ENCODE peak calls at places on chromosomes 2 and 18, in nine cellular contexts. P is heart left ventricle, L is IMR-90, Y is A549, K is breast epithelium, H is body of pancreas, C is upper lobe of left lung, Q is Peyer's patch, W is suprapubic skin. A is an unnamed sample.

GRCh38 chr2:16881122-16881521 is 215.5 kb upstream of the CYRIA start:
- DNase-seq in C (no peak), L (no peak), Y (no peak), H (no peak), Q (no peak), W (no peak), P (no peak), K (no peak), A (no peak)

GRCh38 chr2:179051250-179051649 is 1.3 kb upstream of the CCDC141 start:
- DNase-seq in Y (no peak), P (no peak), L (no peak), C (no peak), H (no peak), Q (no peak), W (no peak), K (no peak), A (no peak)

GRCh38 chr2:180622122-180622918 is 358.1 kb upstream of the UBE2E3 start:
- DNase-seq in C (no peak), W (no peak), P (no peak), Q (no peak), H (no peak), L (peak; percentile 78), Y (peak; percentile 33), K (no peak), A (no peak)

GRCh38 chr18:76460482-76460881 is 34.6 kb downstream of the ZNF516 start:
- DNase-seq in Y (no peak), L (peak; percentile 34), Q (no peak), H (no peak), K (no peak), W (no peak), P (peak; percentile 4), C (no peak), A (no peak)

GRCh38 chr2:202038471-202039277 is 5.0 kb downstream of the FZD7 start:
- DNase-seq in Y (peak; percentile 63), W (no peak), P (no peak), K (no peak), L (peak; percentile 62), Q (peak; percentile 80), C (no peak), H (no peak), A (peak; percentile 82)

GRCh38 chr2:207995887-207996286 is 29.4 kb downstream of the PLEKHM3 start:
- DNase-seq in H (no peak), K (no peak), P (no peak), Q (no peak), Y (no peak), L (peak; percentile 23), W (no peak), C (no peak), A (no peak)

GRCh38 chr2:17442334-17442733 is 75.9 kb downstream of the RAD51AP2 start:
- DNase-seq in K (no peak), L (peak; percentile 1), P (no peak), H (no peak), Q (no peak), C (no peak), Y (no peak), W (no peak), A (no peak)

GRCh38 chr18:57533399-57533884 is 53.1 kb downstream of the FECH start:
- DNase-seq in W (no peak), H (no peak), C (no peak), Y (no peak), Q (no peak), P (no peak), L (peak; percentile 3), K (no peak), A (no peak)

GRCh38 chr2:42569116-42569711 is 782 bp downstream of the MTA3 start:
- DNase-seq in Y (peak; percentile 29), C (peak; percentile 50), H (peak; percentile 19), P (peak; percentile 30), W (peak; percentile 28), Q (peak; percentile 40), L (peak; percentile 12), K (no peak), A (peak; percentile 35)

GRCh38 chr2:129866391-129866790 is 113.1 kb upstream of the RAB6C start:
- DNase-seq in K (no peak), Y (no peak), P (no peak), H (no peak), C (no peak), L (no peak), Q (no peak), W (no peak), A (no peak)

DNA sequence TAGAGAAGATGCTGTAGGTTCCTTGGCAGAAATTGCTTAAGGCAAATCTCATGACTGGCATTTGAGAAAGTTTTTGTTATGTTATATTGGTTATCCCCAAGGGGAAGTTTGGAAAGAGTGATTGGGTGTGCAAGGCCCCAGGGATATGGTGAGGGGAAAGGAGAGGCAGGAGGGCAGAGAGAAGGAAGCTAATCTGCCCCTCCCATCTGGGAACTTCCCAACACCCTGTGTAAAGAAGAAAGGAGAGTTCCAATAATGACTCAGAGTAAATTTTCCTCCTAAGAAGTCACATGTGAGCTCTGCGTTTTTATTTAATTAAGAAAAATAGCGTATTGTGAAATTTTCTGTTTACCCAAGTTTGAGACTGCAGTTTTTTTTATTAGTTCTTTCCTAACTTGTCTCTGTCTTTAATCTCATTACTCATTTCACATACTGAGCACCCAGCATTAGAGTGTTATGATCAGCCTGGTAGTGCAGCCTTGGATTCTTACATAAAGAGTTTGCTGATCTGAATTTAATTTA is 3.1 kb upstream of the KYNU start:
- DNase-seq in C (no peak), L (peak; percentile 95), H (peak; percentile 24), Q (no peak), P (no peak), W (peak; percentile 75), Y (peak; percentile 98), K (no peak), A (no peak)
- H3K4me1 ChIP-seq in C (peaks cover 3% of the 10 kb centered on the region), L (peaks cover 6% of the 10 kb centered on the region), H (peaks cover 15% of the 10 kb centered on the region), Q (no peaks in the 10 kb centered on the region), P (no peaks in the 10 kb centered on the region), W (peaks cover 25% of the 10 kb centered on the region), Y (peaks cover 71% of the 10 kb centered on the region), K (no peaks in the 10 kb centered on the region), A (peaks cover 5% of the 10 kb centered on the region)

GRCh38 chr2:229921892-229922448 is at the start of gene TRIP12:
- DNase-seq in Y (peak; percentile 97), W (peak; percentile 96), P (peak; percentile 93), L (peak; percentile 98), K (peak; percentile 86), Q (peak; percentile 96), C (peak; percentile 99), H (peak; percentile 90), A (peak; percentile 95)
- TF ChIP-seq POLR2A in Y (peak; percentile 25), W (no peak), P (no peak), L (no peak), K (no peak), Q (peak; percentile 31), C (peak; percentile 47), H (peak; percentile 57), A (no peak)

GRCh38 chr2:69597843-69598610 is 45.5 kb downstream of the AAK1 start:
- DNase-seq in W (no peak), P (no peak), Q (no peak), K (no peak), L (no peak), Y (no peak), H (no peak), C (no peak), A (no peak)
- H3K9me3 ChIP-seq in W (no peaks in the 10 kb centered on the region), P (no peaks in the 10 kb centered on the region), Q (no peaks in the 10 kb centered on the region), K (no peaks in the 10 kb centered on the region), L (no peaks in the 10 kb centered on the region), Y (no peaks in the 10 kb centered on the region), H (no peaks in the 10 kb centered on the region), C (no peaks in the 10 kb centered on the region), A (no peaks in the 10 kb centered on the region)

GRCh38 chr2:237227190-237227988 is 141.7 kb downstream of the COPS8 start:
- DNase-seq in L (peak; percentile 97), P (no peak), K (no peak), W (no peak), Y (peak; percentile 67), C (no peak), H (no peak), Q (no peak), A (no peak)
- H3K4me1 ChIP-seq in L (peaks cover 26% of the 10 kb centered on the region), P (peaks cover 11% of the 10 kb centered on the region), K (peaks cover 11% of the 10 kb centered on the region), W (peaks cover 19% of the 10 kb centered on the region), Y (peaks cover 41% of the 10 kb centered on the region), C (no peaks in the 10 kb centered on the region), H (peaks cover 6% of the 10 kb centered on the region), Q (no peaks in the 10 kb centered on the region), A (peaks cover 20% of the 10 kb centered on the region)

GRCh38 chr2:27032495-27033252 is at the start of gene TMEM214:
- DNase-seq in K (peak; percentile 82), C (peak; percentile 99), Y (peak; percentile 91), L (peak; percentile 89), P (peak; percentile 92), W (peak; percentile 90), Q (peak; percentile 95), H (peak; percentile 89), A (peak; percentile 87)
- TF ChIP-seq POLR2A in K (no peak), C (peak; percentile 85), Y (peak; percentile 82), L (peak; percentile 96), P (no peak), W (peak; percentile 59), Q (peak; percentile 89), H (peak; percentile 80), A (no peak)

GRCh38 chr2:57139179-57139578 is 907.4 kb upstream of the VRK2 start:
- DNase-seq in C (no peak), L (no peak), Y (no peak), K (no peak), P (no peak), Q (no peak), H (no peak), W (no peak), A (no peak)

GRCh38 chr2:57146951-57147350 is 899.7 kb upstream of the VRK2 start:
- DNase-seq in W (no peak), Q (no peak), L (no peak), C (no peak), Y (no peak), P (no peak), K (no peak), H (no peak), A (no peak)

DNA sequence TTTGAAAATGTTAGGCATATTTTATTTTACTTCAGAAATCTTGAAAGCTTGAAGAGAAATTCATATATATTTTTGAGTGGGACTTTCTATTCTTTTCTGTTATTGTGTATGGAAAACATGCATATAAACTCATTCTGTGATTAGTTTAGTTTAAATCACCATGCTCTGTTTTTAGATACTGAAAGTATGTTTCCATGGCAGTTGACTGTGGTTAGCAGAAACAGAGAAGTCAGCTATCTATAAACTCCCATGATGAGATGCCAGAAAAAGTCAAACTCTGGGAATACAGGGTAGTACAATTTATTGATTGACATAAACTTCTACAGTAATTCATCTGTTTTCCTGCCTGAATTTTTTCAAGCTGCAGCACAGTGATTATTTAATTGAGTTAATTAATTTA is 905.3 kb upstream of the VRK2 start:
- DNase-seq in H (no peak), C (no peak), L (no peak), W (no peak), P (no peak), Q (no peak), K (no peak), Y (no peak), A (no peak)
- H3K9me3 ChIP-seq in H (no peaks in the 10 kb centered on the region), C (no peaks in the 10 kb centered on the region), L (peaks cover 13% of the 10 kb centered on the region), W (no peaks in the 10 kb centered on the region), P (no peaks in the 10 kb centered on the region), Q (no peaks in the 10 kb centered on the region), K (no peaks in the 10 kb centered on the region), Y (no peaks in the 10 kb centered on the region), A (no peaks in the 10 kb centered on the region)

DNA sequence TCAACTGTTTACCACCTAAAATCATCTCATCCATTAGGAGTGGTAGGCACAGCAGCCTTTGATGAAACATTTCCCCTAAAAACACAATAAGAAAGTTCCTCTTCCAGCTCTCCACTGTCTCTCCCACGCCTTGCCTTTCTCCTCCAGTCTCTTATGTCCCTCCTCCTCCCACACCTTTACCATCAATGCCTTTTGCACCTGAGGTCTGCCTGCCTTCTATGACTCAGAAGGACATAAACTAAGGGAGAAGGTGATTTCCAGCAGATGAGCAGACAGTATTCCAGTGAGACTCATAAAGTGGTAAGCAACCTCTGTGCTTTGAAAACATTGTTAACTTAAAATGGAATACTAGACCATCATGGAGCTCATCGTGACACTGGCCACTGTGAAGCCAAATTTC is 34.2 kb upstream of the NDUFV2 start:
- DNase-seq in Q (peak; percentile 66), H (no peak), W (no peak), C (no peak), K (no peak), L (no peak), Y (no peak), P (no peak), A (no peak)
- H3K4me1 ChIP-seq in Q (no peaks in the 10 kb centered on the region), H (peaks cover 2% of the 10 kb centered on the region), W (peaks cover 2% of the 10 kb centered on the region), C (peaks cover 4% of the 10 kb centered on the region), K (no peaks in the 10 kb centered on the region), L (peaks cover 2% of the 10 kb centered on the region), Y (peaks cover 4% of the 10 kb centered on the region), P (no peaks in the 10 kb centered on the region), A (peaks cover 1% of the 10 kb centered on the region)

A was measured in thyroid gland.